ENCODE peak calls at places on chromosomes 11 and 22, in eight cellular contexts. Q is T-helper 2 cell; G is GM23248; V is LoVo; O is psoas muscle; K is iPS DF 19.7; H is stimulated activated CD4-positive, alpha-beta T cell treated with anti-CD3 and anti-CD28 coated beads, Interleukin-1b, Interleukin-23, amount 100 ng/mL, for 48 hours; X is PC-3. J is an unnamed sample.

GRCh38 chr22:40572976-40573375 is 63.5 kb downstream of the MRTFA start:
- DNase-seq in Q (no peak), G (peak), V (no peak), O (no peak), K (no peak), H (no peak), X (no peak), J (no peak)

GRCh38 chr11:133892584-133893380 is 47.5 kb upstream of the SPATA19 start:
- DNase-seq in Q (no peak), G (no peak), V (no peak), O (no peak), K (no peak), H (no peak), X (no peak), J (no peak)

GRCh38 chr11:72953631-72954030 is 139.4 kb downstream of the ATG16L2 start:
- DNase-seq in Q (no peak), G (no peak), V (no peak), O (no peak), K (no peak), H (no peak), X (no peak), J (no peak)

GRCh38 chr11:130847517-130847916 is 68.8 kb downstream of the SNX19 start:
- DNase-seq in Q (no peak), G (peak), V (peak), O (no peak), K (no peak), H (no peak), X (peak), J (no peak)

GRCh38 chr11:99534812-99535211 is 514.1 kb downstream of the CNTN5 start:
- DNase-seq in Q (no peak), G (no peak), V (no peak), O (no peak), K (no peak), H (no peak), X (peak), J (no peak)

GRCh38 chr11:1181858-1182535 is 24.2 kb downstream of the MUC5AC start:
- DNase-seq in Q (no peak), G (no peak), V (no peak), O (no peak), K (no peak), H (no peak), X (no peak), J (no peak)

GRCh38 chr22:49724893-49725489 is 102.7 kb downstream of the BRD1 start:
- DNase-seq in Q (peak), G (peak), V (no peak), O (peak), K (no peak), H (peak), X (peak), J (peak)

GRCh38 chr11:19209617-19210016 is 7.8 kb upstream of the CSRP3 start:
- DNase-seq in Q (no peak), G (peak), V (no peak), O (no peak), K (no peak), H (no peak), X (no peak), J (no peak)

GRCh38 chr11:128288368-128288767 is 299.0 kb downstream of the ETS1 start:
- DNase-seq in Q (no peak), G (peak), V (no peak), O (no peak), K (no peak), H (no peak), X (peak), J (no peak)

GRCh38 chr22:48902001-48902869 is 925.4 kb downstream of the BRD1 start:
- DNase-seq in Q (no peak), G (no peak), V (no peak), O (no peak), K (no peak), H (no peak), X (no peak), J (no peak)

GRCh38 chr11:126026579-126026978 is 36.1 kb downstream of the CDON start:
- DNase-seq in Q (no peak), G (no peak), V (no peak), O (no peak), K (no peak), H (no peak), X (no peak), J (no peak)

GRCh38 chr11:32109596-32109995 is 18.7 kb downstream of the RCN1 start:
- DNase-seq in Q (no peak), G (no peak), V (no peak), O (no peak), K (no peak), H (no peak), X (peak), J (no peak)

GRCh38 chr22:46625113-46625842 is 5.1 kb downstream of the GRAMD4 start:
- DNase-seq in Q (no peak), G (no peak), V (no peak), O (no peak), K (no peak), H (no peak), X (no peak), J (no peak)

GRCh38 chr22:27825174-27825573 is 23.6 kb upstream of the MN1 start:
- DNase-seq in Q (no peak), G (no peak), V (no peak), O (no peak), K (no peak), H (peak), X (no peak), J (no peak)

GRCh38 chr11:63998558-63999348 is 12.5 kb downstream of the OTUB1 start:
- DNase-seq in Q (no peak), G (no peak), V (no peak), O (no peak), K (no peak), H (no peak), X (peak), J (no peak)

GRCh38 chr11:118100691-118101232 is 14.0 kb upstream of the SMIM35 start:
- DNase-seq in Q (no peak), G (no peak), V (no peak), O (no peak), K (no peak), H (no peak), X (no peak), J (no peak)

GRCh38 chr11:67644042-67644441 is 4.5 kb upstream of the TBX10 start:
- DNase-seq in Q (no peak), G (peak), V (no peak), O (no peak), K (no peak), H (no peak), X (peak), J (no peak)

GRCh38 chr11:21323617-21324016 is 654.2 kb downstream of the NELL1 start:
- DNase-seq in Q (no peak), G (no peak), V (no peak), O (no peak), K (peak), H (no peak), X (no peak), J (no peak)

GRCh38 chr11:61122761-61123160 is 20.5 kb downstream of the CD5 start:
- DNase-seq in Q (no peak), G (no peak), V (no peak), O (no peak), K (no peak), H (no peak), X (no peak), J (no peak)

GRCh38 chr11:123183391-123184099 is 11.5 kb downstream of the CLMP start:
- DNase-seq in Q (no peak), G (peak), V (peak), O (no peak), K (no peak), H (no peak), X (peak), J (no peak)

GRCh38 chr11:67438121-67438902 is 830 bp upstream of the PTPRCAP start:
- DNase-seq in Q (peak), G (no peak), V (no peak), O (no peak), K (no peak), H (peak), X (no peak), J (no peak)

GRCh38 chr11:78860720-78861422 is 286.2 kb upstream of the NARS2 start:
- DNase-seq in Q (no peak), G (peak), V (no peak), O (no peak), K (peak), H (no peak), X (peak), J (peak)

GRCh38 chr11:69888671-69889076 is 69.5 kb upstream of the FGF3 start:
- DNase-seq in Q (peak), G (peak), V (peak), O (peak), K (no peak), H (peak), X (peak), J (peak)

GRCh38 chr22:29312218-29313125 is 3.0 kb downstream of the RASL10A start:
- DNase-seq in Q (no peak), G (no peak), V (no peak), O (no peak), K (no peak), H (no peak), X (no peak), J (no peak)

GRCh38 chr11:86676533-86677154 is 4.2 kb upstream of the ME3 start:
- DNase-seq in Q (no peak), G (peak), V (no peak), O (no peak), K (peak), H (no peak), X (peak), J (peak)